ENCODE peak calls at places on chromosomes 3 and 15, in eight cellular contexts. C is uterus, J is kidney epithelial cell, M is aorta, X is pancreas, A is IMR-90, B is RWPE2, P is psoas muscle. H is an unnamed sample. For H3K27me3, the result is how much of the 10 kb centered on the place peaks cover.

GRCh38 chr15:45871121-45871855 is 236.5 kb downstream of the SQOR start:
- DNase-seq in M (no peak), B (peak), A (no peak), X (no peak), J (peak), C (no peak), P (no peak), H (no peak)

GRCh38 chr3:99468918-99469317 is 169.5 kb upstream of the COL8A1 start:
- DNase-seq in C (no peak), B (no peak), A (no peak), M (no peak), J (no peak), X (no peak), P (no peak), H (no peak)

GRCh38 chr3:47824541-47825473 is 21.9 kb downstream of the DHX30 start:
- DNase-seq in X (peak), J (peak), M (peak), P (peak), A (peak), C (peak), B (no peak), H (peak)

GRCh38 chr15:48703544-48703943 is 58.0 kb upstream of the FBN1 start:
- DNase-seq in M (no peak), X (no peak), J (no peak), P (no peak), B (no peak), C (no peak), A (peak), H (no peak)

GRCh38 chr3:98901032-98901464 is 447 bp downstream of the DCBLD2 start:
- DNase-seq in A (peak), J (no peak), C (peak), B (peak), M (peak), X (peak), P (peak), H (no peak)

GRCh38 chr15:63503739-63504246 is 600 bp upstream of the USP3 start:
- DNase-seq in B (peak), J (peak), A (peak), M (peak), C (peak), P (peak), X (peak), H (peak)

GRCh38 chr3:25724948-25725645 is 58.1 kb downstream of the NGLY1 start:
- DNase-seq in M (no peak), X (no peak), C (no peak), B (no peak), J (no peak), P (no peak), A (no peak), H (no peak)

GRCh38 chr3:56923546-56924224 is 121.9 kb upstream of the ARHGEF3 start:
- DNase-seq in C (peak), J (peak), X (no peak), M (no peak), A (peak), P (no peak), B (no peak), H (no peak)

GRCh38 chr15:78201281-78202190 is 32.8 kb downstream of the ACSBG1 start:
- DNase-seq in X (no peak), J (no peak), P (no peak), C (no peak), B (peak), M (no peak), A (no peak), H (no peak)

GRCh38 chr3:122986790-122987189 is 40.8 kb downstream of the SEMA5B start:
- DNase-seq in B (no peak), A (no peak), P (no peak), X (no peak), J (no peak), C (no peak), M (no peak), H (no peak)

GRCh38 chr3:109050591-109051167 is 67.3 kb downstream of the MORC1 start:
- DNase-seq in B (no peak), A (peak), P (no peak), J (no peak), M (no peak), C (no peak), X (no peak), H (no peak)

GRCh38 chr15:88797648-88798339 is 5.4 kb upstream of the ACAN start:
- DNase-seq in J (no peak), B (no peak), X (no peak), A (no peak), P (no peak), M (no peak), C (no peak), H (no peak)
- H3K27me3 ChIP-seq in J (under half), B (under half), X (under half), A (under half), P (under half), M (under half), C (under half), H (under half)

GRCh38 chr3:22491326-22491725 is 711.8 kb upstream of the UBE2E2 start:
- DNase-seq in M (no peak), J (no peak), C (no peak), P (no peak), A (no peak), X (no peak), B (no peak), H (no peak)
- H3K4me3 ChIP-seq in M (no peak), J (no peak), C (no peak), P (no peak), A (no peak), X (no peak), B (no peak), H (no peak)

GRCh38 chr3:124092811-124093210 is 100.9 kb upstream of the ROPN1 start:
- DNase-seq in J (no peak), A (peak), X (no peak), P (no peak), M (no peak), C (no peak), B (no peak), H (no peak)

GRCh38 chr3:124094496-124094895 is 102.6 kb upstream of the ROPN1 start:
- DNase-seq in B (no peak), A (no peak), M (no peak), C (peak), X (no peak), P (no peak), J (no peak), H (no peak)

GRCh38 chr3:124101643-124102042 is 109.7 kb upstream of the ROPN1 start:
- DNase-seq in B (no peak), A (no peak), P (no peak), J (no peak), C (no peak), X (no peak), M (no peak), H (no peak)

DNA sequence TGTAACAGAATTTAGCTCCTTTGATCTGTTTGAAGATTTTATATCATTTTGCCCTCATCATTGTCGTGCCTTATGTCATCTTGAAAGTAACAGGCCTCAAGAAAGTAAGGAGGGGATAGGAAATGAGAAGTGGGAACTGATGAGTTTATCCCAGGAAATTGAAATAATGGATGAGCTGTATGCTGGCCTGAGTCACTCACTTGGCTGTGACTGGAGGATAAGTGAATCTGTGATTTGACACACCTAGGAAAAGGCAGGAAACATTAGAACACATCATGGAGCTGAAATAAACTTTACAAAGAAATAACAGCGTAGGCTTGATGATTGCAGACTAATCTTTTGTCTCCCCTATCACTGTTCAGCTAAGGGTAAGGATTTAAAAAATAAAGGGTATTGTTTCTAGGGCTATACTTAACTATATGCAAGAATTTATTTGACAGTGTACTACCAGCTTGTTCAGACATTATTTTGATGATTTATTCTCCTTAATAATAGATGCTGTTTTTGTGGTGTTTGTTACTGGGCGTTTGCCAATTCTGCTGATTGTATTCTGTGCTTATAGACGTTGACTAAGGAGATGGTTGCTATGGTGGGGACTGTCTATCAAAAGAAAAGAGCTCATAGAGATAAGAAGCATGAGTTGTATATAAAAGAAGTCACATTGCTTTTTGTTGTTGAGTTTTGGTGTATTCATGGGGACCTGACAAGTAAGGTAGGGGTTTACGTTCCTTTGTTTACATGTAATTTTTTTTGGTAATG is 105.6 kb upstream of the ROPN1 start:
- DNase-seq in C (no peak), B (no peak), J (no peak), A (no peak), X (no peak), M (no peak), P (no peak), H (no peak)
- H3K27me3 ChIP-seq in C (under half), B (under half), J (under half), A (under half), X (under half), M (under half), P (under half), H (under half)

GRCh38 chr15:41774873-41775417 is 661 bp downstream of the MAPKBP1 start:
- DNase-seq in A (no peak), M (no peak), X (no peak), B (no peak), J (no peak), P (no peak), C (no peak), H (no peak)

GRCh38 chr15:41774062-41774872 is at the start of gene MAPKBP1:
- DNase-seq in M (peak), A (peak), C (peak), P (peak), B (peak), J (peak), X (peak), H (peak)

GRCh38 chr15:41773332-41773728 is 954 bp upstream of the MAPKBP1 start:
- DNase-seq in B (no peak), M (no peak), J (no peak), A (no peak), X (no peak), P (no peak), C (no peak), H (no peak)

GRCh38 chr15:41773729-41774061 is 589 bp upstream of the MAPKBP1 start:
- DNase-seq in X (no peak), A (no peak), J (no peak), P (no peak), M (no peak), C (no peak), B (no peak), H (no peak)

DNA sequence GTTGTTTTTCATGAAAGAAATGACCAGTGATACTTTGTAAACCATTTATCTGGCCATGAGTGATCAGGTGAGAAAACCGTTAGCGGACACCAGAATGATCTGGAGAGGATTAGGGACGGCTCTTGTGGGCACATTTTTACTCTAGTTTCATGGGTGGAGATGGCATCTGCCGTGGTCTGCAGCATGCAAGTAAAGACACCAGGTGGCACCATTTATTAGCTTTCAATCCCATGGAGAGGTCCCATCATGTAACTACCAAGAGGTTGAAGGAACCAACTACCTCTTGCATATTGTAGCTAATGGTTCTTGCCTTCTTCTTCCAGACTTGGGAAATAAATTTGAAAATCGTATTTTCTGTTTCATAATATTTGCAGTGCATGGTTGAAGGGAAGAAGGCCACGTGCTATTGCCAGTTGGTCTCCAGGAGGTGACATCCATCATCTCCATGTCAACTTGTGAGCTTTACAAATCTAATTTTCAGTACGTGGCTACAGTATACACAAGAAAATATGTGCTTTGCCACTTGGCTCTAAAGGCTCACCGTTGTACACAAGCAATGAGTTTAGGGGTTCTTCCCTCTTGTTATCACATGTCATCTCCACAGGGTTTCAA is 1.5 kb upstream of the MAPKBP1 start:
- DNase-seq in C (peak), B (no peak), P (no peak), A (peak), X (no peak), J (no peak), M (no peak), H (peak)
- H3K4me3 ChIP-seq in C (no peak), B (no peak), P (no peak), A (no peak), X (no peak), J (no peak), M (no peak), H (no peak)

DNA sequence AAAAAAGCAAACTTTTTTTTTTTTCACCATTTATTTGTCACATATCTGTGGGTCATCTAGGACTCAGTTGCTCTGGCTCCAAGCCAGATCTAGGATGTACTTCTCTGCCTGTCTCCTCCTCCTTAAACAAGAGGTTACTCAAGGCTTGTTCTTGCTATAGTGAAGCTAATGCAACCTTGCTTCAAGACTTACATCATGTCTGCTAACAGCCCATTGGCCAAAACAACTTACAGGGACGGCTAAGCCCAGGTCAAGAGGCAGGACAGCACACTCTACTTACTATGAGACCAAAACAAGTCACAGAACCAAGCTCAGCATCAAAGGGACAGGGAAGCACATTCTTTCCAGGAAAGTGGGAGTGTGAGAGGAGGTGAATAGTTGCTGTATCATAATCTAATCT is 123.8 kb upstream of the BNIP2 start:
- DNase-seq in C (no peak), X (no peak), M (no peak), B (no peak), P (no peak), A (no peak), J (no peak), H (no peak)
- H3K27me3 ChIP-seq in C (under half), X (under half), M (under half), B (under half), P (under half), A (under half), J (under half), H (under half)

DNA sequence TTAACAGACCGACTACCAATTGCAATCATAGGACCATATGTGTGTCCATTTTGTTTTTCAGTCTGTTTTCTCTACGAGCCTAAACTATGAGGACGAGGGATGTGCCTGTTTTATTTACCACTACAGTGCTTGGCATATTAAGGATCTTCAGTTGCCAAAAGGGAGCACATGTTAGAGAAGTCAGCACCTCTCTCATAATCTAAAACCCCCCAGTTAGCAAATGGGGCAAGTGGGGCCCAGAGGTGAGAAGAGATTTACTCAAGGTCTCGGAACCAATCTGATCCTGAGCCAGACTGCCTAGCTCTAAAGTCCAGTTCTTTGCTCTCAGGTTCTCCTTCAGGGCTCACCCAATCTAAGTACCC is 578 bp upstream of the PODXL2 start:
- DNase-seq in A (no peak), M (no peak), X (no peak), C (no peak), B (no peak), P (no peak), J (no peak), H (no peak)
- H3K4me3 ChIP-seq in A (no peak), M (no peak), X (no peak), C (no peak), B (no peak), P (no peak), J (no peak), H (no peak)

DNA sequence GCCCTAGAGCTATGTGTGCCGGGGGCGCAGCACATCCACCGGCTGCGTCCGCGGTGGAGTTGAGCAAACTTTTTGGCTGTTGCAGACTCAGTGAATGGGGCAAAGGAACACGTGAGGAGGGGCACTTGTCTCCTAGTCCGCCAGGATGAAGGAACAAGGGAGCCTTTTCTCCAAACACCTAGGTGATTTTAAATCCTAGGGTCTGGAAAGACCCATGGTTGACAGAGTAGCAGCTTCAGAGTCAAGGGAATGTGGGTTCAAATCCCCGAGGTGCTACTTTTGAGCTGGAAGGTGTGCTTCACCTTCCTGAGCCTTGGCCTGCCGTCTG is 648 bp downstream of the ACAN start:
- DNase-seq in A (no peak), M (no peak), X (no peak), J (no peak), B (no peak), C (no peak), P (no peak), H (no peak)
- H3K27me3 ChIP-seq in A (under half), M (under half), X (under half), J (under half), B (under half), C (under half), P (under half), H (under half)